ENCODE peak calls at places on chromosomes 11 and 22, in nine cellular contexts. Y is AG09309, T is HS-27A, S is cerebellar cortex, I is testis, P is MCF 10A, B is psoas muscle, Z is amygdala, J is esophagus squamous epithelium. F is an unnamed sample.

GRCh38 chr11:12066056-12066798 is 44.2 kb upstream of the MICAL2 start:
- DNase-seq in T (peak; percentile 91), B (no peak), S (peak; percentile 58), I (no peak), Y (peak; percentile 91), P (peak; percentile 96), J (no peak), Z (no peak), F (no peak)

GRCh38 chr11:95459268-95460040 is 228.5 kb upstream of the SESN3 start:
- DNase-seq in B (no peak), I (peak; percentile 28), Y (no peak), J (no peak), T (no peak), Z (no peak), S (no peak), P (peak; percentile 6), F (no peak)

GRCh38 chr11:73470036-73470624 is 93.9 kb downstream of the RELT start:
- DNase-seq in J (no peak), S (no peak), Y (no peak), T (no peak), B (no peak), Z (no peak), I (no peak), P (no peak), F (no peak)

GRCh38 chr11:113994077-113994954 is 19.4 kb downstream of the HTR3A start:
- DNase-seq in Y (no peak), J (no peak), T (no peak), Z (no peak), B (no peak), P (peak; percentile 36), S (peak; percentile 25), I (peak; percentile 33), F (no peak)

GRCh38 chr22:30414525-30415047 is 11.0 kb upstream of the MTFP1 start:
- DNase-seq in P (no peak), I (no peak), T (no peak), B (no peak), Z (no peak), S (no peak), Y (no peak), J (no peak), F (no peak)

GRCh38 chr11:95435192-95435591 is 204.2 kb upstream of the SESN3 start:
- DNase-seq in S (no peak), J (no peak), Y (no peak), Z (no peak), B (no peak), I (no peak), P (no peak), T (no peak), F (no peak)

GRCh38 chr11:64713781-64714363 is 9.1 kb downstream of the NRXN2 start:
- DNase-seq in B (no peak), S (no peak), P (no peak), J (no peak), I (no peak), Y (no peak), T (no peak), Z (no peak), F (no peak)

GRCh38 chr11:2203440-2204259 is 32.0 kb upstream of the TH start:
- DNase-seq in Z (no peak), P (no peak), S (no peak), I (no peak), Y (no peak), T (no peak), J (no peak), B (no peak), F (no peak)

GRCh38 chr22:30245181-30245984 is 1.2 kb downstream of the LIF start:
- DNase-seq in S (no peak), Y (no peak), I (no peak), P (no peak), T (no peak), J (no peak), B (no peak), Z (no peak), F (no peak)

GRCh38 chr22:48181168-48181955 is 1418.9 kb downstream of the TBC1D22A start:
- DNase-seq in T (no peak), Z (no peak), B (no peak), I (no peak), J (no peak), P (no peak), S (no peak), Y (no peak), F (no peak)

GRCh38 chr11:129458278-129458677 is 82.6 kb downstream of the BARX2 start:
- DNase-seq in Y (no peak), Z (no peak), T (no peak), I (no peak), S (no peak), J (no peak), B (no peak), P (peak; percentile 49), F (no peak)

GRCh38 chr22:29190051-29190450 is 15.6 kb upstream of the EMID1 start:
- DNase-seq in T (no peak), S (no peak), J (no peak), Y (no peak), B (no peak), Z (no peak), I (no peak), P (no peak), F (no peak)

F was measured in C1 segment of cervical spinal cord.